ENCODE peak calls at places on chromosomes 7 and 10, in seven cellular contexts. I, F, M, W, P, N and Y are unnamed samples.

GRCh38 chr7:133672866-133673265 is 420.0 kb downstream of the EXOC4 start:
- DNase-seq in I (no peak), F (no peak), M (no peak), W (no peak), P (no peak), N (no peak), Y (no peak)

GRCh38 chr7:1928555-1929348 is 258.7 kb downstream of the ELFN1 start:
- DNase-seq in I (no peak), F (no peak), M (no peak), W (no peak), P (no peak), N (no peak), Y (no peak)

GRCh38 chr7:14195896-14196295 is 206.4 kb upstream of the ETV1 start:
- DNase-seq in I (no peak), F (peak), M (no peak), W (no peak), P (no peak), N (peak), Y (peak)

GRCh38 chr7:142919656-142920055 is 13.9 kb downstream of the TRPV5 start:
- DNase-seq in I (no peak), F (no peak), M (no peak), W (no peak), P (no peak), N (no peak), Y (no peak)

GRCh38 chr7:8442295-8442813 is 8.9 kb downstream of the NXPH1 start:
- DNase-seq in I (no peak), F (no peak), M (no peak), W (no peak), P (no peak), N (no peak), Y (no peak)

GRCh38 chr7:47327698-47328391 is 254.1 kb downstream of the TNS3 start:
- DNase-seq in I (peak), F (peak), M (peak), W (no peak), P (peak), N (peak), Y (peak)

GRCh38 chr10:114571316-114571999 is 86.6 kb downstream of the ABLIM1 start:
- DNase-seq in I (no peak), F (no peak), M (no peak), W (no peak), P (no peak), N (no peak), Y (peak)

GRCh38 chr10:131560726-131561390 is 249.3 kb upstream of the TCERG1L start:
- DNase-seq in I (no peak), F (no peak), M (no peak), W (no peak), P (no peak), N (no peak), Y (no peak)

GRCh38 chr10:126459032-126459831 is 71.0 kb upstream of the ADAM12 start:
- DNase-seq in I (no peak), F (peak), M (no peak), W (peak), P (no peak), N (peak), Y (peak)

GRCh38 chr7:25261545-25262135 is 33.4 kb upstream of the NPVF start:
- DNase-seq in I (no peak), F (no peak), M (no peak), W (no peak), P (no peak), N (no peak), Y (no peak)

GRCh38 chr10:72002354-72003295 is 38.4 kb downstream of the CHST3 start:
- DNase-seq in I (no peak), F (no peak), M (no peak), W (no peak), P (no peak), N (no peak), Y (no peak)

GRCh38 chr7:117597755-117598154 is 117.9 kb downstream of the CFTR start:
- DNase-seq in I (no peak), F (no peak), M (no peak), W (no peak), P (no peak), N (no peak), Y (no peak)

GRCh38 chr7:75055830-75056431 is 17.7 kb downstream of the RCC1L start:
- DNase-seq in I (peak), F (peak), M (no peak), W (no peak), P (no peak), N (no peak), Y (no peak)

GRCh38 chr10:132516771-132517725 is 20.5 kb upstream of the INPP5A start:
- DNase-seq in I (peak), F (peak), M (peak), W (peak), P (peak), N (peak), Y (peak)

GRCh38 chr7:54992876-54993490 is 25.8 kb upstream of the EGFR start:
- DNase-seq in I (no peak), F (no peak), M (no peak), W (no peak), P (no peak), N (peak), Y (no peak)

GRCh38 chr7:122727759-122728158 is 25.0 kb upstream of the RNF148 start:
- DNase-seq in I (no peak), F (no peak), M (no peak), W (no peak), P (no peak), N (no peak), Y (no peak)

GRCh38 chr7:130154131-130154500 is 51.1 kb downstream of the TMEM209 start:
- DNase-seq in I (no peak), F (no peak), M (no peak), W (no peak), P (no peak), N (no peak), Y (no peak)

GRCh38 chr7:130152270-130153141 is 52.7 kb downstream of the TMEM209 start:
- DNase-seq in I (no peak), F (no peak), M (no peak), W (no peak), P (no peak), N (peak), Y (no peak)

GRCh38 chr7:130153251-130153908 is 51.8 kb downstream of the TMEM209 start:
- DNase-seq in I (no peak), F (no peak), M (no peak), W (no peak), P (no peak), N (no peak), Y (no peak)

GRCh38 chr7:130156140-130156539 is 49.1 kb downstream of the TMEM209 start:
- DNase-seq in I (no peak), F (no peak), M (no peak), W (no peak), P (no peak), N (no peak), Y (no peak)

DNA sequence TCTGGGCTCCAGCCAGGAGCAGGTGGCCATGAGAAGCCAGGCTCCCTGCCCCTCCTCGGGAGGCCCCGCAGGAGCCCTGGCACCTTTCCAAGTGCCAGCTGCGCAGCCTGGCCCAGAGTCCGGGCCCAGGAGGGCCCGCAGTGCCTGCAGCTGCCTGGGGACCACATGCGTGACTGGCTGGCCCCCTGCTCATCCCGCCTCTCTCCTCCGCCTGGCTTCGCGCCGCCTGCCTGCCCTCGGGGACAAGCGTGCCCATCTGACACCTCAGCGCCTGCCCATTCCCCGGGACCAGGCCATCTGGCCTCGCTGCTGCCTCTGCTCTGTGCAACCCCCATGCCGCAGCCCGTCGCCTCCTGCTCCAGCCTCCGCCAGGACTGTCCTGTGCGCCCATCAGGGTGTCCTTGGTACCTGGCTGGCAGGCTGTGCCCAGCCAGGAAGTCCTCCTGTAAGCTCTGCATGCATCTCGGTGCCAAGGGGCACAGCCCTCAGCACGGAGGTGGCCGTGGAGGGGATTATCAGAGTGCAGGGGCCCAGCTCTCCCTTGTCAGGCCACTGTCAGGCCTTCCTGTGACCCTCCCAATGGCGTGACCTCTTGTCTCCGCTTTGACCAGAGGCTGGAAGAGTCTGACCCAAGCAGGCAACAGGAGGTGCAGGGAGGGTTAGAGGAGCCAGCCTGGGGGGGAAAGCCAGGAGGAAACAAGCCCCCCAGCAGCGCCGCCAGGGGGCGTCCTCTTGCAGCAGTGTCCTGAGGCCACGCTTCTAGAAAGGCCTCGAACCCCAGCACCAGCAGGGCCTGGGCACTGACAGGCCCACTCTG is 50.5 kb downstream of the TMEM209 start:
- DNase-seq in I (no peak), F (no peak), M (no peak), W (no peak), P (no peak), N (no peak), Y (no peak)
- TF ChIP-seq CTCF in I (peak), F (peak), M (no peak), W (no peak), P (peak), N (peak), Y (no peak)

GRCh38 chr7:44575054-44575453 is 1.3 kb upstream of the DDX56 start:
- DNase-seq in I (no peak), F (no peak), M (no peak), W (no peak), P (no peak), N (no peak), Y (no peak)
- H3K4me3 ChIP-seq in I (no peak), F (no peak), M (no peak), W (no peak), P (no peak), N (no peak), Y (peak)

DNA sequence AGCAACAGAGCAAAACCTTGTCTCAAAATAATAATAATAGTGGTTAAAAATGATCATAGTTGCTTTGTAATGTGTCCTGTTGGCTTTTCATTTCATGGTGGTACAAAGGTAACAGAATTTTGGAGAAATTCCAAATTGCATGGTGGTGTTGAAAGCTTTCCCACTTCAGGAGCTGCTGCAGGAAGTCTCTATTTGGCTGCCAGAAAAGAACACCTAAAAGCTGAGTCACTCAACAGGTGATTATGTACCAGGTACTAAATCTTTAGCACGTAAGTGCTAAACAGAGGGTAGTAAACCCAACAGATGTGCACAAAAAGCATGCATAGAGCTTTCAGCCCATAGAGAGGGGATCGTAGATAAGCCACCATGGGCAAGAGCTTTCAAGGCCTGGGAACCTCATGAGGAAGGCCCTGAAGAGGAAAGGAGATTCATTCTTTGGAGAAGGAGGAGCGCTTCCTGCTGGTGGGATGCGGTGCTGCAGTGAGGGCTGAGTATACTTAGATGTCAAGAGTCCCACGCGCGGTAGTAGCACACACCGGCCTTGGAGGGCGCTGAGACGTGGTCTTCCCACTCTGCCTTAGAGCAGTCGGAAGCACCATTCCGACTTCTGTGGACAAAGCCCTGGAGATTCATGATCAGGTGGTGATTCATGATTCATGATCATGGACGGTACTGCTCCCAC is 118.7 kb downstream of the RALA start:
- DNase-seq in I (no peak), F (peak), M (no peak), W (peak), P (peak), N (peak), Y (peak)
- TF ChIP-seq CTCF in I (peak), F (peak), M (no peak), W (no peak), P (peak), N (peak), Y (peak)

GRCh38 chr7:151410405-151411390 is 860 bp upstream of the WDR86 start:
- DNase-seq in I (no peak), F (no peak), M (no peak), W (no peak), P (peak), N (no peak), Y (no peak)

GRCh38 chr7:151408498-151408838 is 1.4 kb downstream of the WDR86 start:
- DNase-seq in I (no peak), F (no peak), M (no peak), W (no peak), P (no peak), N (no peak), Y (no peak)

GRCh38 chr7:151409555-151410404 is at the start of gene WDR86:
- DNase-seq in I (no peak), F (no peak), M (no peak), W (no peak), P (peak), N (no peak), Y (no peak)

GRCh38 chr7:151406886-151407583 is 2.8 kb downstream of the WDR86 start:
- DNase-seq in I (no peak), F (no peak), M (no peak), W (no peak), P (no peak), N (no peak), Y (no peak)

DNA sequence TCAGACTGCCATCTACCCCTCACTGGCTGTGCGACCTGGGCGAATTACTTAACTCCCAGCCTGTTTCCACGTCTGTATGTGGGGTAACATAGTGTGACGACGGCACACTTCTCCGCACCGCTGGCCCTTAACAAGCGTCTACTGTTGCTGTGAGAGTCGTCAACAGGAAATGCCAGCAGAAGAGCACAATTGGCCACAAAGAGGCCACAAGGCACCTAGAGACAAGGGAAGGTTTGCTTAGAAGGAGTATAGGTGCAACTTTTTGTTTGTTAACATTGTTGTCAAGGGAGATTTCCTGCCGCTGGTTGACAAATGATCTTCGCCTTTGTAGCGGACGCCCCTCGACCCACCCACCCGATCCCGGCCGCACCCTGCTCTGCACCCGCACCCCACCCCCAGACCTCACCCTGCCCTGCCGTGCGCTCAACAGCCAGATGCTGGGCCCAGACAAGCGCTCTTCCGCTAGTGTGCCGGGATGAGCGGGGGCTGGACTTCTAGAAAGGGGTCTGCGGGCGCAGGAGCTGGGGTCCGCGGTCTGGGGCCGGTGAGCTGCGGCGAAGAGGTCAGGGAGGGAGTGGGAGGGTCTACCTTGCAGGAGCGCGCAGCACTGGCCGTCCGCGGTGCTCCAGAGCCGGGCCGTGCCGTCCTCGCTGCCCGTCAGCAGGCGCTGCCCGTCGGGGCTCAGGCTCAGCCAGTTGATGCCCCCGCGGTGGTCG is 841 bp downstream of the WDR86 start:
- DNase-seq in I (no peak), F (no peak), M (no peak), W (no peak), P (peak), N (no peak), Y (no peak)
- H3K4me3 ChIP-seq in I (no peak), F (peak), M (peak), W (no peak), P (peak), N (peak), Y (no peak)